ENCODE peak calls at places on chromosomes 5 and 9, in six cellular contexts. X is PC-3; N is choroid plexus epithelial cell; P is cerebellum; Q is T-helper 9 cell; O is CD8-positive, alpha-beta memory T cell. K is an unnamed sample.

GRCh38 chr9:114501786-114502682 is 3.2 kb downstream of the WHRN start:
- DNase-seq in X (peak; percentile 64), N (peak; percentile 64), P (no peak), Q (no peak), O (no peak), K (no peak)

GRCh38 chr5:160926428-160926827 is 74.4 kb upstream of the ATP10B start:
- DNase-seq in X (no peak), N (no peak), P (peak; percentile 43), Q (no peak), O (no peak), K (no peak)

GRCh38 chr9:97176206-97176605 is 131.3 kb upstream of the CCDC180 start:
- DNase-seq in X (peak; percentile 31), N (peak; percentile 28), P (no peak), Q (no peak), O (no peak), K (no peak)

GRCh38 chr9:6869081-6869948 is 111.5 kb downstream of the KDM4C start:
- DNase-seq in X (no peak), N (peak; percentile 17), P (peak; percentile 78), Q (no peak), O (no peak), K (no peak)

GRCh38 chr9:120935383-120935857 is 8.8 kb upstream of the TRAF1 start:
- DNase-seq in X (peak; percentile 90), N (peak; percentile 92), P (peak; percentile 74), Q (no peak), O (no peak), K (no peak)

GRCh38 chr5:143826909-143827514 is 15.1 kb downstream of the HMHB1 start:
- DNase-seq in X (peak; percentile 90), N (no peak), P (peak; percentile 27), Q (no peak), O (no peak), K (no peak)

GRCh38 chr9:99680191-99680590 is 141.5 kb upstream of the NR4A3 start:
- DNase-seq in X (no peak), N (peak; percentile 65), P (no peak), Q (no peak), O (no peak), K (no peak)

GRCh38 chr5:37665889-37666288 is 174.0 kb downstream of the GDNF start:
- DNase-seq in X (no peak), N (no peak), P (no peak), Q (no peak), O (no peak), K (no peak)

GRCh38 chr5:92644271-92644886 is 936.6 kb downstream of the NR2F1-AS1 start:
- DNase-seq in X (no peak), N (peak; percentile 18), P (no peak), Q (no peak), O (no peak), K (no peak)

GRCh38 chr5:150485770-150486401 is 22.0 kb upstream of the NDST1 start:
- DNase-seq in X (peak; percentile 43), N (peak; percentile 57), P (peak; percentile 68), Q (peak; percentile 5), O (no peak), K (no peak)

GRCh38 chr5:168468836-168469235 is 17.4 kb upstream of the RARS1 start:
- DNase-seq in X (no peak), N (peak; percentile 76), P (no peak), Q (no peak), O (no peak), K (no peak)

GRCh38 chr5:127909078-127909477 is 174.5 kb upstream of the SLC12A2 start:
- DNase-seq in X (peak; percentile 78), N (peak; percentile 83), P (peak; percentile 9), Q (no peak), O (no peak), K (no peak)

GRCh38 chr9:13513710-13514444 is 234.4 kb upstream of the MPDZ start:
- DNase-seq in X (peak; percentile 58), N (peak; percentile 43), P (no peak), Q (no peak), O (no peak), K (no peak)

GRCh38 chr5:64767959-64768357 is 533 bp downstream of the SREK1IP1 start:
- DNase-seq in X (no peak), N (peak; percentile 35), P (no peak), Q (no peak), O (no peak), K (peak; percentile 1)

GRCh38 chr9:16904655-16905054 is 34.2 kb upstream of the BNC2 start:
- DNase-seq in X (no peak), N (no peak), P (no peak), Q (no peak), O (no peak), K (no peak)

GRCh38 chr9:95147452-95147851 is 170.1 kb downstream of the FANCC start:
- DNase-seq in X (no peak), N (peak; percentile 37), P (no peak), Q (no peak), O (no peak), K (no peak)

GRCh38 chr9:106830527-106831140 is 32.3 kb upstream of the ZNF462 start:
- DNase-seq in X (no peak), N (no peak), P (no peak), Q (no peak), O (no peak), K (no peak)

GRCh38 chr5:1757511-1757910 is 42.1 kb downstream of the MRPL36 start:
- DNase-seq in X (no peak), N (no peak), P (no peak), Q (no peak), O (no peak), K (no peak)

GRCh38 chr5:35195472-35195852 is 34.8 kb downstream of the PRLR start:
- DNase-seq in X (no peak), N (no peak), P (no peak), Q (no peak), O (no peak), K (no peak)

GRCh38 chr5:155906046-155906445 is 420.9 kb upstream of the SGCD start:
- DNase-seq in X (no peak), N (no peak), P (no peak), Q (no peak), O (no peak), K (no peak)

GRCh38 chr9:95010431-95010838 is 283.9 kb downstream of the AOPEP start:
- DNase-seq in X (no peak), N (no peak), P (no peak), Q (no peak), O (no peak), K (no peak)

GRCh38 chr5:112918679-112919078 is 3.3 kb downstream of the REEP5 start:
- DNase-seq in X (no peak), N (peak; percentile 44), P (no peak), Q (no peak), O (no peak), K (no peak)

GRCh38 chr5:72451771-72452505 is 55.3 kb downstream of the ZNF366 start:
- DNase-seq in X (peak; percentile 40), N (peak; percentile 94), P (no peak), Q (no peak), O (no peak), K (no peak)

GRCh38 chr5:66989286-66989685 is 207.3 kb downstream of the CD180 start:
- DNase-seq in X (no peak), N (peak; percentile 89), P (no peak), Q (no peak), O (no peak), K (no peak)

GRCh38 chr5:58648846-58649245 is 66.0 kb downstream of the RAB3C start:
- DNase-seq in X (no peak), N (no peak), P (no peak), Q (no peak), O (no peak), K (no peak)

GRCh38 chr9:134496413-134497282 is 145.0 kb upstream of the COL5A1 start:
- DNase-seq in X (peak; percentile 18), N (peak; percentile 63), P (no peak), Q (no peak), O (no peak), K (no peak)

GRCh38 chr5:20554001-20554400 is 566.0 kb upstream of the CDH18 start:
- DNase-seq in X (peak; percentile 47), N (peak; percentile 53), P (no peak), Q (no peak), O (no peak), K (no peak)

GRCh38 chr5:38666668-38667498 is 110.4 kb upstream of the LIFR start:
- DNase-seq in X (peak; percentile 45), N (peak; percentile 87), P (peak; percentile 12), Q (no peak), O (no peak), K (no peak)

GRCh38 chr5:73039082-73039481 is 81.3 kb upstream of the TMEM171 start:
- DNase-seq in X (peak; percentile 2), N (peak; percentile 22), P (no peak), Q (no peak), O (no peak), K (no peak)

GRCh38 chr5:80077317-80077716 is 42.2 kb downstream of the THBS4 start:
- DNase-seq in X (no peak), N (no peak), P (no peak), Q (no peak), O (no peak), K (no peak)